ENCODE peak calls at places on chromosomes 4 and X, in four cellular contexts. E is neural crest cell, C is GM12878, B is pancreas. M is an unnamed sample.

GRCh38 chr4:33054161-33054560 is 2334.0 kb downstream of the PCDH7 start:
- DNase-seq in E (no peak), C (no peak), B (no peak), M (no peak)

GRCh38 chr4:56799291-56799823 is 22.1 kb downstream of the SPINK2 start:
- DNase-seq in E (no peak), C (no peak), B (no peak), M (no peak)

GRCh38 chr4:76067652-76068286 is 6.7 kb upstream of the ART3 start:
- DNase-seq in E (peak), C (no peak), B (peak), M (no peak)

GRCh38 chr4:1113311-1114009 is at the start of gene RNF212:
- DNase-seq in E (peak), C (no peak), B (peak), M (peak)

GRCh38 chr4:75831856-75832405 is 70.3 kb downstream of the PPEF2 start:
- DNase-seq in E (no peak), C (no peak), B (no peak), M (no peak)

GRCh38 chr4:8435656-8436121 is 4.8 kb downstream of the ACOX3 start:
- DNase-seq in E (no peak), C (peak), B (no peak), M (peak)

GRCh38 chrX:139832728-139833309 is 100.0 kb downstream of the ATP11C start:
- DNase-seq in E (no peak), C (no peak), B (no peak), M (no peak)

GRCh38 chrX:80808854-80809493 is 703 bp downstream of the BRWD3 start:
- DNase-seq in E (peak), C (no peak), B (peak), M (peak)

GRCh38 chrX:135185795-135186443 is 14.7 kb upstream of the CT55 start:
- DNase-seq in E (peak), C (peak), B (no peak), M (no peak)

GRCh38 chr4:5399790-5400421 is 308.5 kb downstream of the EVC2 start:
- DNase-seq in E (peak), C (no peak), B (no peak), M (no peak)

GRCh38 chr4:8916914-8917305 is 45.3 kb upstream of the HMX1 start:
- DNase-seq in E (no peak), C (no peak), B (no peak), M (no peak)

GRCh38 chr4:142265536-142265935 is 580.6 kb downstream of the INPP4B start:
- DNase-seq in E (no peak), C (no peak), B (no peak), M (no peak)

GRCh38 chr4:182724414-182724813 is 192.8 kb downstream of the DCTD start:
- DNase-seq in E (no peak), C (no peak), B (no peak), M (no peak)

GRCh38 chr4:169099775-169100180 is 89.7 kb upstream of the CBR4 start:
- DNase-seq in E (no peak), C (peak), B (no peak), M (no peak)

GRCh38 chr4:106344324-106344970 is 24.1 kb downstream of the GIMD1 start:
- DNase-seq in E (no peak), C (no peak), B (no peak), M (no peak)

GRCh38 chr4:38514465-38515146 is 149.4 kb upstream of the KLF3 start:
- DNase-seq in E (no peak), C (no peak), B (no peak), M (no peak)

GRCh38 chr4:1717129-1718094 is 3.7 kb downstream of the TMEM129 start:
- DNase-seq in E (no peak), C (no peak), B (peak), M (no peak)

GRCh38 chr4:3134201-3134600 is 59.7 kb downstream of the HTT start:
- DNase-seq in E (no peak), C (no peak), B (no peak), M (no peak)

GRCh38 chr4:53716011-53716410 is 124.7 kb upstream of the LNX1 start:
- DNase-seq in E (no peak), C (no peak), B (no peak), M (no peak)

GRCh38 chr4:107814758-107815552 is 9.8 kb upstream of the SGMS2 start:
- DNase-seq in E (no peak), C (no peak), B (no peak), M (no peak)

GRCh38 chr4:53702334-53703266 is 111.3 kb upstream of the LNX1 start:
- DNase-seq in E (peak), C (peak), B (peak), M (peak)

GRCh38 chr4:155025762-155026457 is 182.5 kb upstream of the NPY2R start:
- DNase-seq in E (peak), C (no peak), B (peak), M (peak)

GRCh38 chrX:66766318-66766717 is 127.4 kb upstream of the EDA2R start:
- DNase-seq in E (no peak), C (no peak), B (no peak), M (no peak)

GRCh38 chrX:66756717-66757116 is 117.8 kb upstream of the EDA2R start:
- DNase-seq in E (no peak), C (no peak), B (no peak), M (no peak)

DNA sequence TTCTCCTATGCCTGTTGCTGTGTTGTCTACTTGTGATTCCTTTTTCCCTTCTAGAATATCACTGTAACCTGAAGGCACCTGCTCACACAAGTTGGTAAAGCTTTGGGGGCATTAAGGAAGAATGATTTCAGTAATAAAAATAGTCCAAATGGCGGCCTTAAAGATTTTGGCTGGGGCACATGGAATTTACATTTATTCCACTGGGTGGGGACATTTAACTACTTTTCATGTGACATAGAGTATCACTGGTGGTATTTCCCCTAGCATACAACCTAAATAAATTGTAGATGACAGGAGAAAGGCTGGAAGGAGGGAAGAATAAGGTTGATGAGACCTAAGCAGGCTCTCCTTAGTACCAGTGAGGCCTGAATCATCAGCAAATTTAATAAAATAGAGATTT is 121.8 kb upstream of the EDA2R start:
- DNase-seq in E (no peak), C (no peak), B (no peak), M (no peak)
- TF ChIP-seq CTCF in E (peak), C (peak), B (no peak), M (no peak)

GRCh38 chr4:83961575-83961974 is 425.7 kb downstream of the GPAT3 start:
- DNase-seq in E (no peak), C (no peak), B (no peak), M (no peak)
- TF ChIP-seq CTCF in E (no peak), C (no peak), B (no peak), M (no peak)

GRCh38 chrX:153971632-153972367 is at the start of gene HCFC1:
- DNase-seq in E (peak), C (peak), B (peak), M (peak)
- TF ChIP-seq CTCF in E (no peak), C (no peak), B (no peak), M (no peak)

GRCh38 chrX:148947399-148948025 is 447.1 kb downstream of the AFF2 start:
- DNase-seq in E (no peak), C (no peak), B (no peak), M (no peak)
- TF ChIP-seq CTCF in E (peak), C (no peak), B (no peak), M (no peak)

DNA sequence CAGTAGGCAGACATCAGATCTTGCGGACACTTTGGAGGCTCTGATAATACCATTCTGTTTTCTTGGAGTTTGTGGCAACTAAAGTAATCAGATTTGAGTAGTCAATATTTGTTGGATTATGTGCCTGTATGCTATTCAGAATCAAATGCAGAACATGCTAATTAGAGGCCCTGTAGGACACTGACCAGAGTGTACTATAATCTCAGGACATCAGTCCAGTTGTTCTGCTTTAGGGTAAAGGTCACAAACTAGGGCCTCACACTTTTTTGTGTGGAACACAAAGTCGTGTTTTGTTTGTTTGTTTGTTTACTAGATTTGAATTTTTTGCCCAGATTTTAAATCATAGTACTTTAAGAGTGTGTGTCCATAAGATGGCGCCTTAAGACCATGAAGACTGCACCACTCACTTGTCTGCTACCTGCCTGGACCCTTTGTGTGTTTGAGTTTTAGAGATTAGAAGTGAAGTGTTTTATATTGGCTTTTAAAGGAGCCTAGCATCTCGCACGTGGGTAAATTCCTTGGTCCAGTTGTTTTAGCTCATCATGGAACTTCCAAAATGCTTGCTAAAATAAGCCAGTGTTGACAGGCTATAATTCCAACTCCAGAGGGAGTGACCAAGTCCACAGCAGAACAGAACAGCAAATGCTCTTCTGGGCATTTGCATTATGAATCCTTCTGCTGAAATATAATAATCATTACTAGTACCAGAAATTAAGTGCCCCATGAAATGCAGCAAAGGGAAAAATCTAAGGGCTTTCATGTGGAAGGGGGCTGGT is 34.7 kb downstream of the IL13RA1 start:
- DNase-seq in E (no peak), C (no peak), B (no peak), M (no peak)
- TF ChIP-seq CTCF in E (peak), C (peak), B (no peak), M (peak)

DNA sequence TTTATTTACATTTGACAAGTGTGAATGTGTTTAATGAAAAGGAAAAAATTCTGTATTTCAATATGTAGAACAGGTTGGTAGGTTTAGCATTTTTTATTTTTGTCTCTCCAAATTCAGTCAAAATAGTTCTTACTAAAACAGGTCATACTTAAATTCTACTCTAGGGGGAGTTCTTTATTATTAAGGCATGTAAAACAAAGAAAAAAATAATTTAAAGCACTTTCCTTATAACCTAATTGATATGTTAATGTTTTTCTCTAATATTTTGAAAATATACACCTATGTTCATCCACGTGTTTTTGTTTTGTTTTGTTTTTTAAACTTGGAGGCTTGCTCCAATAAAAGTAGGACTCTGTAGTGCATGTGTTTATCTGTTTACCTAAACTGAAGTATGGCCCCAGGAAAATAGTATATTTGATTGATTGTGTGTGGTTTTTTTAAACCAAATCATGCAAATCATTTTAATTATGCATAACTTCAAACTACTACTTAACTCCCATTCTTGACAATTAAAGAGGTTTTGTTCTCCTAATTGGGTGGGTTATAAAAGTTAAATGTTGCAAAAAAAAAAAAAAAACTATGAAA is 562.7 kb downstream of the RPA4 start:
- DNase-seq in E (no peak), C (no peak), B (no peak), M (no peak)
- TF ChIP-seq CTCF in E (peak), C (no peak), B (no peak), M (no peak)

GRCh38 chr4:158808399-158808798 is 39.6 kb downstream of the FNIP2 start:
- DNase-seq in E (no peak), C (no peak), B (no peak), M (no peak)
- TF ChIP-seq CTCF in E (no peak), C (no peak), B (no peak), M (no peak)

DNA sequence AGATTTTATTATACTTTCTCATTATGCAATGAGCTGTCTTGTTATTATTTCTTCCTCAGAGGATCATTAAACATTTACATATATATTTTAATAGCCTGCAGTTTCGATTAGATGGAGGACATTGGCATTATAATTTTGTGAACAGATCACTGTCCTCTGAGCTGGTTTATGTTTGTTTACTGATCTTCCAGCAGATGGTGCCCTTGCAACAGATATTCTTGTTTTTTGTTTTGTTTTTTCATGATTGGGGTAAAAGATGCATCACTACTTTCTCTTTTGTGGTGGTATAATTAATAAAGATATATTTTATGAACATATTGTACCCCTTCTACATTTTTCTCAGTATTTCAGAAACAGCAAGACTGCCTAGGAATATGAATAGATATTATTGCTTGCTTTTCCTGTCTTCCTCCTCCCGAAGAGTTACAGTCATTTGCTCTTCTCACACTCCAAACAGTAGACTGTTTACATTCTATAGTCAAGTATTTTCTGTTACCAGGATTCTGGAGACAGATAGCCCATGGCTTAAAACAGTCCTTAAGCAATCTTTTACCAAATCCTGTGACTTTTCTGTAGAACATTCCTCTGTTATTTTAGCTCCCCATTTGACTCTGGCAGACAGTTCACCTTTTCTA is 905.2 kb downstream of the TRAM1L1 start:
- DNase-seq in E (no peak), C (no peak), B (no peak), M (no peak)
- TF ChIP-seq CTCF in E (peak), C (peak), B (no peak), M (peak)